ENCODE peak calls at places on chromosomes 7 and 10, in four cellular contexts. M, N, H and J are unnamed samples.

GRCh38 chr10:3217301-3217700 is 44.7 kb upstream of the PITRM1 start:
- DNase-seq in M (no peak), N (no peak), H (no peak), J (no peak)

GRCh38 chr10:70115948-70116682 is 16.5 kb downstream of the AIFM2 start:
- DNase-seq in M (peak), N (peak), H (peak), J (no peak)

GRCh38 chr10:26557641-26558014 is 119.5 kb downstream of the APBB1IP start:
- DNase-seq in M (no peak), N (no peak), H (no peak), J (no peak)

GRCh38 chr7:5564894-5565293 is 141.3 kb upstream of the TNRC18 start:
- DNase-seq in M (no peak), N (no peak), H (no peak), J (no peak)

GRCh38 chr7:132443776-132444520 is 132.3 kb downstream of the PLXNA4 start:
- DNase-seq in M (no peak), N (no peak), H (no peak), J (no peak)

GRCh38 chr10:50874723-50875122 is 10.7 kb downstream of the A1CF start:
- DNase-seq in M (no peak), N (no peak), H (no peak), J (peak)

GRCh38 chr10:27100800-27101347 is 580 bp upstream of the ANKRD26 start:
- DNase-seq in M (no peak), N (no peak), H (peak), J (no peak)

GRCh38 chr10:63273575-63273974 is 140.4 kb downstream of the NRBF2 start:
- DNase-seq in M (no peak), N (no peak), H (no peak), J (no peak)

GRCh38 chr7:52080493-52080892 is 763.9 kb upstream of the COBL start:
- DNase-seq in M (no peak), N (no peak), H (no peak), J (no peak)

DNA sequence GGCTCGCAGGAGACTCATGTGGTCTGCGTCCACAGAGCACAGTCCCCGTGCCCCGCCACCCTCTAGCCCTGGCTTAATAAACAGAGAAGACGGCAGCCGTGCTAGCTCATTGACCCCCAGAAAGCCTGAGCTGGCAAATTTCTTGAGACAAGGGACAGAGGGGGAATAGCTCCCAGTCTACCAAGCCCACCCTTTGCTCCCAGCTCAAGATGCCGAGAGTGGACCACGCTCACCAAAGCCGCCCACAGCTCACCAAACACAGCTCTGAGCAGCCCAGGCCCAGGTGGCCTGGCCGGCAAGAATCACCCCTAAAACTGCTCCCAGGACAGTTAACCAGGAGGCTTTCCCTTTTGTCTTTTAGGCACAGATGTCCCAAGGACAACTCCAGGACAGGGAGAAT is 5.4 kb downstream of the PDGFA start:
- DNase-seq in M (no peak), N (no peak), H (no peak), J (no peak)
- H3K27ac ChIP-seq in M (peak), N (peak), H (peak), J (peak)

DNA sequence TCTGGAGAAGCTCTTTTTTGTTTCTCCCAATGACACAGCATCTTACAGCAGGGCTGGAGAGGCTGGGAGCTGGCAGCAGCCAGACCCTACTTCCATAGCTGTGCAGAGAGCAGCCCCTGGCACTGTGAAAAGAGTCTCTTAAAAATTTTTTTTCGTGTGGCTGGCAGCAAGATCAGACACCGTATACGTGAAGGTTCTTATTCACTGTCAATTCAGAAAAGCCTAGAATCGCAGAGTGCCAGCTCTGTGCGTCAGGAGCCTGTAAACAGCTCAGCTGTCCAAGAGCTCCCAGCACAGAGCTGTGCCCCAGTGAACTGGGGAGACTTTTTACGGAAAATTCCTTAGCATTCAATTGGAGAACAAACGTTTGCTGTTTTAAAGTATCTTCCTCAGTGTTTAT is 6.5 kb downstream of the BAG3 start:
- DNase-seq in M (no peak), N (no peak), H (no peak), J (no peak)
- H3K27ac ChIP-seq in M (peak), N (peak), H (peak), J (peak)

GRCh38 chr7:50864694-50865093 is 82.0 kb upstream of the GRB10 start:
- DNase-seq in M (no peak), N (no peak), H (no peak), J (no peak)

GRCh38 chr7:50867048-50867383 is 84.3 kb upstream of the GRB10 start:
- DNase-seq in M (no peak), N (no peak), H (no peak), J (no peak)

GRCh38 chr7:50868426-50869100 is 85.9 kb upstream of the GRB10 start:
- DNase-seq in M (no peak), N (no peak), H (no peak), J (no peak)

GRCh38 chr7:50865450-50865849 is 82.8 kb upstream of the GRB10 start:
- DNase-seq in M (no peak), N (no peak), H (no peak), J (no peak)

DNA sequence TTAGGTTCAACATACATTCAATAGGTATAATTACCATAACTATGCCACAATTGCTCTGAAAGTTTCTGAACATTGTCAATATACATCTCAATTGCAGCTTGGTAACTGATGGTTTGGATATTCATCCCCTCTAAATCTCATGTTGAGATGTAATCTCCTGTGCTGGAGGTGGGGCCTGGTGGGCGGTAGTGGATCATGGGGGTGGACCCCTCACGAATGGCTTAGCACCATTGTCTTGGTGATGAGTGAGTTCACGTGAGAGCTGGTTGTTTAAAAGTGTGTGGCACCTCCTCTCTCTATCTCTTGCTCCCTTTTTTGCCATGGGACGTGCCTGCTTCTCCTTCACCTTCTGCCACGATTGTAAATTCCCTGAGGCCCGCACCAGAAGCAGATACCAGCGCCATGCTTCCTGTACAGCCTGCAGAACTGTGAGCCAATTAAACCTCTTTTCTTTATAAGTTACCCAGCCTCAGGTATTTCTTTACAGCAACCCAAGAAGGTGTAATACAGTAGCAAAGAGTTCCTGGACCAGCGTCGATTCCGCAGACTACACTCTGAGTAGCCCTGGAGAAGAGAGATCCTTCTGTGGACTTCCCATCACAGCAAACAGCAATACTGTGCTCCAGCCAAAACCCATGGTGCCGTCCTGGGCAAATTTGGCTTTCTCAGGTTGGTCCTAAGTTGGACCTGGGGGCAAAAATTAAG is 83.8 kb upstream of the GRB10 start:
- DNase-seq in M (no peak), N (no peak), H (no peak), J (no peak)
- H3K27ac ChIP-seq in M (no peak), N (no peak), H (no peak), J (no peak)

GRCh38 chr7:12941512-12941911 is 254.1 kb downstream of the ARL4A start:
- DNase-seq in M (no peak), N (no peak), H (no peak), J (peak)
- H3K27ac ChIP-seq in M (no peak), N (no peak), H (no peak), J (peak)

DNA sequence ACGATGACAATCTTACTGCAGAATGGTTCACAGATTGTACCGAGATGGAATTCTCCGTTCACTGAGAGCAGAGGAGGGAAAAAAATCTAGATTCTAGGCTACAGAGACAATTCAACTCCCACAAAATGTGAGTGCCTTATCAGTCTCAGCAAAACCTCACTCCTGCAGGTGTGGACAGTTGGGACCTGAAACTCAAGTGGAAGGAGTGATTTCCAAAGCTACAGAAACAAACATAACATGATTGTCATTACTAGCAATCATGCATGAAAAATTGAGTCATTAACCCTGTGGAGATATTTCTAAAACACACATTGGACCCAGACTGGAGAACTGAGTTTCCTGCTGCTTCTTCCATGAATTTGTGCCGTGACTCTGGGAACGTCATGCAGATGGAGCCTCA is 70.3 kb downstream of the CALML3 start:
- DNase-seq in M (no peak), N (no peak), H (no peak), J (no peak)
- H3K27ac ChIP-seq in M (no peak), N (no peak), H (no peak), J (peak)

GRCh38 chr7:86931439-86931838 is 128.0 kb downstream of the ELAPOR2 start:
- DNase-seq in M (no peak), N (no peak), H (no peak), J (no peak)
- H3K27ac ChIP-seq in M (no peak), N (peak), H (peak), J (peak)

GRCh38 chr7:155919400-155920067 is 107.3 kb upstream of the SHH start:
- DNase-seq in M (no peak), N (no peak), H (no peak), J (no peak)

GRCh38 chr7:155920068-155920461 is 107.8 kb upstream of the SHH start:
- DNase-seq in M (peak), N (no peak), H (no peak), J (no peak)

GRCh38 chr7:155921804-155922506 is 109.7 kb upstream of the SHH start:
- DNase-seq in M (peak), N (no peak), H (no peak), J (peak)

GRCh38 chr7:155921086-155921803 is 109.0 kb upstream of the SHH start:
- DNase-seq in M (peak), N (no peak), H (no peak), J (no peak)

DNA sequence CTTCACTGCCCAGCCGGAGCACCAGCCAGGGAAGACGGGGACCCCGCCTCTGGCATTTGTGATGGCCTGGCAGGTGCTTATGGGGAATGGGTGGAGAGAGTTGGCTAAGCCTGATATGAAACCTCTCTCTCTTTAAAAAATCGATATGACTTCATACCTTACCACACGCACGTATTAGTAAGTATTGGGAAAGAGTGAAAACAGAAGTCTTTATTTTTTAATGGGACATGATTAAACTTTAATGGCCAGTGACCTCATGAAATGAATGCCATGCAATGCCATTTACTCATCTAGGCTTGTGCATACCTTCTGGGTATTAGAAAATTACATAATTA is 110.2 kb upstream of the SHH start:
- DNase-seq in M (no peak), N (no peak), H (no peak), J (no peak)
- H3K27ac ChIP-seq in M (peak), N (no peak), H (no peak), J (peak)